ENCODE peak calls at places on chromosomes 5 and 9, in four cellular contexts. M, V, O and L are unnamed samples.

GRCh38 chr5:66717455-66718373 is 121.5 kb downstream of the MAST4 start:
- DNase-seq in M (no peak), V (no peak), O (no peak), L (no peak)

GRCh38 chr9:97594414-97594921 is 38.7 kb downstream of the TSTD2 start:
- DNase-seq in M (no peak), V (no peak), O (no peak), L (no peak)

GRCh38 chr9:130024597-130024994 is 18.4 kb downstream of the FNBP1 start:
- DNase-seq in M (peak; percentile 51), V (no peak), O (no peak), L (peak; percentile 85)

GRCh38 chr5:59422026-59422941 is 471.2 kb downstream of the PDE4D start:
- DNase-seq in M (no peak), V (no peak), O (no peak), L (no peak)

GRCh38 chr5:88792144-88792840 is 90.7 kb downstream of the MEF2C start:
- DNase-seq in M (no peak), V (no peak), O (no peak), L (no peak)

GRCh38 chr9:36204906-36205547 is 14.3 kb downstream of the CLTA start:
- DNase-seq in M (no peak), V (no peak), O (peak; percentile 31), L (no peak)

GRCh38 chr9:20614602-20615216 is 7.6 kb downstream of the MLLT3 start:
- DNase-seq in M (no peak), V (no peak), O (no peak), L (no peak)

GRCh38 chr5:59525957-59526356 is 367.6 kb downstream of the PDE4D start:
- DNase-seq in M (peak; percentile 27), V (no peak), O (no peak), L (no peak)

GRCh38 chr9:104725014-104725413 is 22.5 kb upstream of the NIPSNAP3A start:
- DNase-seq in M (no peak), V (no peak), O (no peak), L (no peak)

GRCh38 chr5:111585291-111585690 is 73.0 kb upstream of the STARD4 start:
- DNase-seq in M (no peak), V (no peak), O (no peak), L (no peak)

GRCh38 chr9:70232476-70232875 is 26.3 kb upstream of the SMC5 start:
- DNase-seq in M (no peak), V (no peak), O (no peak), L (no peak)

GRCh38 chr5:133421806-133422205 is 190.5 kb downstream of the FSTL4 start:
- DNase-seq in M (no peak), V (no peak), O (no peak), L (no peak)

GRCh38 chr5:108084105-108084504 is 297.8 kb downstream of the FBXL17 start:
- DNase-seq in M (no peak), V (no peak), O (no peak), L (no peak)

GRCh38 chr5:28369418-28369817 is 1331.0 kb upstream of the CDH9 start:
- DNase-seq in M (no peak), V (no peak), O (no peak), L (no peak)

GRCh38 chr5:163339148-163339547 is 98.2 kb upstream of the CCNG1 start:
- DNase-seq in M (no peak), V (no peak), O (no peak), L (no peak)

GRCh38 chr5:149962040-149962439 is 1.5 kb downstream of the SLC26A2 start:
- DNase-seq in M (peak; percentile 39), V (no peak), O (peak; percentile 55), L (peak; percentile 41)

GRCh38 chr5:180333661-180334060 is 19.5 kb downstream of the GFPT2 start:
- DNase-seq in M (no peak), V (peak; percentile 41), O (no peak), L (no peak)

GRCh38 chr5:102295534-102296228 is 403 bp downstream of the SLCO4C1 start:
- DNase-seq in M (no peak), V (no peak), O (no peak), L (no peak)

GRCh38 chr5:6543346-6543730 is 89.5 kb downstream of the NSUN2 start:
- DNase-seq in M (no peak), V (no peak), O (no peak), L (no peak)

GRCh38 chr9:112168197-112168596 is 6.9 kb downstream of the SUSD1 start:
- DNase-seq in M (no peak), V (no peak), O (no peak), L (no peak)

GRCh38 chr5:150848271-150848670 is 1.9 kb downstream of the IRGM start:
- DNase-seq in M (no peak), V (no peak), O (no peak), L (no peak)

GRCh38 chr5:172683696-172684464 is 42.8 kb downstream of the NEURL1B start:
- DNase-seq in M (no peak), V (no peak), O (no peak), L (no peak)

GRCh38 chr5:62326302-62326701 is 20.3 kb downstream of the KIF2A start:
- DNase-seq in M (no peak), V (no peak), O (no peak), L (no peak)

GRCh38 chr5:83895860-83896259 is 175.2 kb upstream of the HAPLN1 start:
- DNase-seq in M (no peak), V (no peak), O (no peak), L (no peak)

GRCh38 chr9:17134396-17134842 is 421 bp upstream of the CNTLN start:
- DNase-seq in M (no peak), V (no peak), O (no peak), L (no peak)

GRCh38 chr5:68252678-68253520 is 37.3 kb downstream of the PIK3R1 start:
- DNase-seq in M (peak; percentile 63), V (peak; percentile 46), O (peak; percentile 62), L (peak; percentile 35)

GRCh38 chr9:128892223-128892892 is 10.4 kb downstream of the LRRC8A start:
- DNase-seq in M (no peak), V (no peak), O (no peak), L (no peak)
- TF ChIP-seq TCF7L2 in M (no peak), V (no peak), O (no peak), L (no peak)

DNA sequence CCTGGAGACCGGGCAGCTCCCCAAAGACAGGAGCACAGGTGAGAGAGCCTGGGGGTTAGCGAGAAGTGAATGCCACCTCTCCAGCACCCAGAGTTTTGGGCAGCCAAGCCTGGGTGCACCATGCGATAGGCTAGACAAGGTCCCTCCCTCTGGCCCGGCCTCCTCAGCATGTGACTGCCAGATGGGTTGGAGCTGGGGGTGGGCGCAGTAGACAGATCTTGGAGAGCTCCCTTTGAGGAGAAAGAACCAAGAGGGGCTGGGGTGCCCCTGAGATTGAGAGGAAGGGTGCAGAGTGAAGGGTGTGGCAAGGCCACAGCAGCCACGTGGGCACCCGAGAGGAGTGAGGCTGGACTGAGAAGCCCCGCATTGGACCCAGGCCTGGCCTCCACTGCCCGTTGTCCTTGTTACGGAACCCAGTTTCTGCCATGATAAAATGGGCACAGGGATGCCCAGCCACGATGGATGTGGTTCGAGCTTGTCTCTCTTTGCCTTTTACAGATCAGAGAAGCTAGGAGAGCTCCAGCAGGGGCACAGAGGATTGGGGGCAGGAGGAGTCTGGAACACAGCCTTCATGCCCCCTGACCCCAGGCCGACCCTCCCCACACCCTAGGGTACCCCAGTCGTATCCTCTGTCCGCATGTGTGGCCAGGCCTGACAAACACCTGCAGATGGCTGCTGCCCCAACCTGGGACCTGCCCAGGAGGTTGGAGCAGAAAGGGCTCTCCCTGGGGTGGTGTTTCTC is 1.3 kb downstream of the TMEM141 start:
- DNase-seq in M (no peak), V (no peak), O (no peak), L (no peak)
- H3K4me3 ChIP-seq in M (peak overlapping the region; percentile 78), V (peak overlapping the region; percentile 83), O (peak overlapping the region; percentile 58), L (peak overlapping the region; percentile 73)

GRCh38 chr5:52893105-52893504 is 96.0 kb upstream of the ITGA2 start:
- DNase-seq in M (no peak), V (no peak), O (no peak), L (no peak)

GRCh38 chr5:52894451-52894850 is 94.7 kb upstream of the ITGA2 start:
- DNase-seq in M (no peak), V (no peak), O (no peak), L (no peak)

GRCh38 chr5:52892242-52892878 is 96.8 kb upstream of the ITGA2 start:
- DNase-seq in M (peak; percentile 18), V (no peak), O (no peak), L (no peak)

GRCh38 chr5:52895070-52895469 is 94.1 kb upstream of the ITGA2 start:
- DNase-seq in M (no peak), V (no peak), O (no peak), L (no peak)

DNA sequence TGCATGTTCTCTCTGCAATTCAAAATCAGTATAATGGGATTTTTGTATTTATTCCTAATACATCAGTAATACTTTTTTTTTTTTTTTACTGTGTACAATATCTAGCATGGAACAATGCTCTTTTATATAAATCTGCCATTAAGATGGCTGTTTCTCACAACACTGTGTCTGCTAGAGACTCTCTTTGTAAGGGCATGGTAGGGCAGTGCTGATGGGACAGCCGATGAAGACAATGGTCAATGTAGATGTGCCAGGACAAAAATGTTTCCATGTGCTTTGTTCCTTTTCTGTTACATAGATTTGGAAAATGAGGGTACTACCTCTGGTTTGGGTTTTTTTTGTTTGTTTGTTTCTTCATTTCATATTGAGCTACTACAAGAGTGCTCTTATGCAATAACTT is 95.3 kb upstream of the ITGA2 start:
- DNase-seq in M (no peak), V (no peak), O (no peak), L (no peak)
- TF ChIP-seq REST in M (no peak), V (no peak), O (no peak), L (no peak)

DNA sequence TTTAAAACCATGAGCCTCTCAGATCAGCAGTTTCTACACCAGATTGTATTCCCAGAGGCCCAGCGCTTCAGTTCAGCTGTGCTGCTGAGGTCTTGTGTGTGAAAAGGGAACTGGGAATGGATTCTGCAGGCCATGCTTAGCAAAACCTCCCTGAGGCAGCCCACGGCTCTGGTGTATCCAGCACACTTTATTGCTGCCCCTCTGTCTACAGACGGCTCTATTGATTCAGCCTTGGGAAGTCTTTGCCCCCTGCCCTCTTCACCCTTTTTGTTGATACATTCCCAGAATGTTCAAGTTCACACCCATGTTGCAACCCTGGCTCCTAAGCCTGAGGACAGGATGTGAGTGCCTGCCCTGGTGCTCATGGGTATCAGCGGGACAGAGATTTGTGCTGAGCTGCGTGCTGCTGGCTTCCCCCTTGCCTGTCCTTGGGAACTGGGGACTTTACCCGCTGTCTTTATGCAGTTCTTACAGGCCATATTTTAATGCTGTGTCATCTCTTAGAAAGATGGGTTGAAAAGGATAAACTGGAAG is 37.3 kb downstream of the ARHGAP26 start:
- DNase-seq in M (peak; percentile 97), V (no peak), O (no peak), L (no peak)
- TF ChIP-seq TCF7L2 in M (no peak), V (no peak), O (no peak), L (no peak)